ENCODE peak calls at places on chromosomes 2 and 18, in four cellular contexts. C is GM12865, U is A549, E is foreskin fibroblast. X is an unnamed sample.
A peak's percentile ranks its signal among the peaks of the same experiment; 100 is the strongest.

GRCh38 chr2:151544449-151544848 is 134.7 kb downstream of the RIF1 start:
- DNase-seq in E (no peak), U (no peak), C (no peak), X (no peak)

GRCh38 chr2:218883491-218884490 is 3.1 kb downstream of the WNT10A start:
- DNase-seq in E (no peak), C (no peak), U (no peak), X (no peak)

GRCh38 chr2:10668402-10669012 is 21.3 kb downstream of the NOL10 start:
- DNase-seq in U (peak; percentile 72), E (peak; percentile 41), C (peak; percentile 75), X (peak; percentile 40)

GRCh38 chr2:3481736-3482362 is 37.5 kb downstream of the ADI1 start:
- DNase-seq in E (no peak), C (no peak), U (no peak), X (no peak)

GRCh38 chr2:240509667-240510512 is 47.9 kb downstream of the ANKMY1 start:
- DNase-seq in C (no peak), U (no peak), E (no peak), X (no peak)

GRCh38 chr2:52861606-52862005 is 906.0 kb upstream of the CHAC2 start:
- DNase-seq in U (no peak), C (no peak), E (no peak), X (no peak)

GRCh38 chr2:241620419-241620769 is 16.6 kb downstream of the THAP4 start:
- DNase-seq in U (peak; percentile 40), C (no peak), E (peak; percentile 47), X (no peak)

GRCh38 chr2:190515687-190516086 is 18.8 kb downstream of the NEMP2 start:
- DNase-seq in C (no peak), U (no peak), E (no peak), X (no peak)

GRCh38 chr18:48249841-48250240 is 159.3 kb downstream of the ZBTB7C start:
- DNase-seq in C (no peak), U (no peak), E (no peak), X (no peak)

GRCh38 chr2:172063446-172063845 is 21.9 kb upstream of the DLX1 start:
- DNase-seq in U (no peak), E (no peak), C (no peak), X (no peak)

GRCh38 chr2:222952204-222952603 is 91.4 kb downstream of the ACSL3 start:
- DNase-seq in U (no peak), E (no peak), C (no peak), X (no peak)

GRCh38 chr2:240526521-240526920 is 31.3 kb downstream of the ANKMY1 start:
- DNase-seq in C (no peak), U (no peak), E (no peak), X (no peak)

GRCh38 chr2:146262606-146263005 is 1582.2 kb upstream of the ACVR2A start:
- DNase-seq in U (no peak), E (no peak), C (no peak), X (no peak)

GRCh38 chr2:37189452-37190153 is 1.1 kb upstream of the SULT6B1 start:
- DNase-seq in E (peak; percentile 88), C (no peak), U (peak; percentile 85), X (peak; percentile 29)

GRCh38 chr18:49030138-49030537 is 79.4 kb upstream of the SMAD7 start:
- DNase-seq in E (no peak), C (no peak), U (no peak), X (no peak)

GRCh38 chr2:212979799-212980198 is 171.6 kb downstream of the IKZF2 start:
- DNase-seq in E (no peak), U (no peak), C (no peak), X (no peak)

GRCh38 chr2:160736629-160737028 is 243.0 kb upstream of the RBMS1 start:
- DNase-seq in E (peak; percentile 57), U (peak; percentile 53), C (no peak), X (no peak)

GRCh38 chr2:127584516-127585033 is 49.1 kb downstream of the MYO7B start:
- DNase-seq in C (no peak), E (no peak), U (no peak), X (no peak)

GRCh38 chr18:31243740-31244512 is 74.0 kb upstream of the DSG1 start:
- DNase-seq in U (no peak), C (no peak), E (no peak), X (no peak)

GRCh38 chr2:147025611-147026010 is 819.2 kb upstream of the ACVR2A start:
- DNase-seq in U (no peak), C (no peak), E (peak; percentile 85), X (no peak)

GRCh38 chr2:134718095-134718955 is 475 bp downstream of the TMEM163 start:
- DNase-seq in U (no peak), C (no peak), E (no peak), X (no peak)

GRCh38 chr2:11899264-11899818 is 152.9 kb downstream of the LPIN1 start:
- DNase-seq in U (no peak), C (no peak), E (peak; percentile 59), X (peak; percentile 45)

GRCh38 chr2:27687232-27687631 is 23.5 kb downstream of the SLC4A1AP start:
- DNase-seq in E (no peak), U (no peak), C (no peak), X (no peak)

GRCh38 chr2:219168526-219168925 is 1.3 kb downstream of the SLC23A3 start:
- DNase-seq in U (no peak), E (no peak), C (no peak), X (no peak)

GRCh38 chr2:105515581-105516415 is 116.9 kb upstream of the FHL2 start:
- DNase-seq in U (no peak), E (no peak), C (no peak), X (no peak)

GRCh38 chr2:165833156-165833555 is 39.1 kb upstream of the GALNT3 start:
- DNase-seq in U (no peak), C (no peak), E (peak; percentile 34), X (no peak)

GRCh38 chr2:37060446-37060845 is 23.7 kb downstream of the HEATR5B start:
- DNase-seq in C (no peak), U (no peak), E (no peak), X (no peak)

GRCh38 chr2:239930378-239930777 is 94.8 kb downstream of the NDUFA10 start:
- DNase-seq in C (no peak), U (no peak), E (no peak), X (no peak)

GRCh38 chr2:169964740-169965139 is 137.5 kb downstream of the UBR3 start:
- DNase-seq in U (no peak), C (no peak), E (peak; percentile 18), X (no peak)

GRCh38 chr2:197255550-197255949 is 55.0 kb downstream of the ANKRD44 start:
- DNase-seq in E (no peak), C (peak; percentile 94), U (no peak), X (no peak)

GRCh38 chr2:33059452-33060156 is 112.9 kb downstream of the LTBP1 start:
- DNase-seq in E (no peak), U (no peak), C (no peak), X (no peak)

GRCh38 chr2:1685957-1686783 is 58.1 kb downstream of the PXDN start:
- DNase-seq in C (no peak), U (no peak), E (peak; percentile 30), X (no peak)

GRCh38 chr2:18536100-18536499 is 24.4 kb downstream of the RDH14 start:
- DNase-seq in E (peak; percentile 81), C (no peak), U (no peak), X (no peak)

GRCh38 chr2:55391615-55392242 is 27.9 kb downstream of the CCDC88A start:
- DNase-seq in C (no peak), U (no peak), E (no peak), X (no peak)

GRCh38 chr2:231125272-231125671 is 430 bp upstream of the HTR2B start:
- DNase-seq in U (no peak), E (no peak), C (no peak), X (no peak)

GRCh38 chr2:231124833-231125232 is at the start of gene HTR2B:
- DNase-seq in U (peak; percentile 38), E (peak; percentile 11), C (peak; percentile 18), X (peak; percentile 31)

GRCh38 chr2:231127480-231127879 is 2.6 kb upstream of the HTR2B start:
- DNase-seq in U (peak; percentile 83), C (no peak), E (no peak), X (no peak)

GRCh38 chr2:231126123-231126522 is 1.3 kb upstream of the HTR2B start:
- DNase-seq in E (no peak), U (no peak), C (no peak), X (no peak)

DNA sequence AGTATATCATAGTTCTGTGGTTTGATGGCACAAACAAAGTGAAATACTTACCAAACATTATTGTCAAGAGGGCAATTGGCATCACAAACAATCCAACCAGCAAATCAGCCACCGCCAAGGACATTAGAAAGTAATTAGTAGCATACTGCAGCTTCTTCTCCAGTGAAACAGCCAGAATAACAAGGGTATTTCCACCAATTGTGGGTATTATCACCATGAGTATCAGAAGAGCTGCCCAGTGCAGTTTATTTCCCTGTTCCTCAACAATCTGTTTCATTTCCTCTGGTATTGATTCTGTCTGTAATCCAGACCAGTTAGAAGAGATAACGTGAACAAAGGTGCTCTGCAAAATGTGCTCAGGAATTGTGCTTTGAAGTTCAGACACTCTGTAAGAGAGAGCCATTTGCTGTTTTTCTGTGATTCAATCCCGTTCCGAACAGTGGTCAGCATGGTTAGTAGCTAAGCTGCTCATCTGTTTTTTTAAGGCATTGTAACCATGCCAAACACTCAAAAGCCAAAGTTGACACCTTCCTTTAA is 1.4 kb downstream of the HTR2B start:
- DNase-seq in E (no peak), U (no peak), C (peak; percentile 20), X (no peak)
- H3K4me3 ChIP-seq in E (peak overlapping the region; percentile 14), U (no peak overlapping the region), C (no peak overlapping the region), X (peak overlapping the region; percentile 3)

GRCh38 chr2:108945969-108946368 is 43.1 kb downstream of the EDAR start:
- DNase-seq in E (no peak), C (no peak), U (no peak), X (no peak)
- TF ChIP-seq CTCF in E (no peak), C (no peak), U (no peak), X (no peak)

GRCh38 chr18:58887613-58887963 is 22.9 kb downstream of the ZNF532 start:
- DNase-seq in E (no peak), U (no peak), C (peak; percentile 32), X (no peak)
- H3K4me3 ChIP-seq in E (no peak overlapping the region), U (no peak overlapping the region), C (no peak overlapping the region), X (no peak overlapping the region)

DNA sequence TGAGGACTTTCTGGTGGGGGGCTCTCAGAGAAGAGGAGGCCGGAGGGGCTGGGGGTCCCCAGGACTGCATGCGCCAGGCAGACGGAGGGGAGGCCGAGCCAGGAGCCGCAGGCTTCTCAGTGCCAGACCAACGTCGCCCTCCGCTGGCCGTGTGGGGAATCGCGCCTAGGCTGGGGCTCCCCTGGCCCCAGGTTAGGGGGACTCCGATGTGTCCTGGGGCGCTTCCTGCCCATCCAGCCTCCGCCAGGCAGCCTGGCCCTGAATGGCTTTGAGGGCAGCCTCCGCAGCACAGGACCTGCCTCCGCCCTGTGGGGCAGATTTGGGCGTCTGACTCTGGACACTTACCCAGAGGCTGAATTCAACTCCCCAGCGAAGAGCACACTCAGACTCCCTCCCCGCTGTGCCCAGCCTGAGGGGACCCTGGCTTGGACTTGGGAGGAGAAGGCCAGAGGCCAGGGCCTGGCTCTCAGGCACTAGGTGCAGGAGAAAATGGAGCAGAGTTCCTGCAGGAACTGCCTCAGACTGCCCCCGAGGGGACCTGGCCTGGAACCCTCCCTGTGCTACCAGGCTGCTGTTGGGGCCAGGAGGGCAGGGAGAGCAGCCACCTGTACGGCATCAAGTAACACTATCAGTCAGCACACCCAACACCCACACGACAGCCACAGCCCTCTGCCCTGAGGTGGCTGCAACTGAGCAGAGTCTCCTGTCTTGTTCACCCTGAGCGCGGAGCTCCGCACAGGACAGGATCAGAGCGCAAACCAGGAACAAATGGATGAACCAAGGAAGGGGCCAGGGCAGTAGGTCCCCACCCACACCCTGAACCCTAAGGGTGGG is 621 bp upstream of the TEKT4 start:
- DNase-seq in E (no peak), U (peak; percentile 30), C (peak; percentile 50), X (no peak)
- TF ChIP-seq CTCF in E (peak; percentile 29), U (peak; percentile 48), C (peak; percentile 78), X (peak; percentile 63)

GRCh38 chr18:79945118-79946042 is 6.1 kb downstream of the SLC66A2 start:
- DNase-seq in U (no peak), C (peak; percentile 54), E (no peak), X (no peak)
- H3K4me3 ChIP-seq in U (no peak overlapping the region), C (no peak overlapping the region), E (no peak overlapping the region), X (no peak overlapping the region)

X was measured in HFF-Myc.